ENCODE peak calls at places on chromosome 3, in seven cellular contexts. M, O, H, G, V, U and B are unnamed samples.

GRCh38 chr3:24687646-24688045 is 193.0 kb upstream of the THRB start:
- DNase-seq in V (no peak), M (no peak), U (no peak), O (no peak), H (no peak), G (no peak), B (no peak)

GRCh38 chr3:126880898-126881297 is 102.0 kb upstream of the PLXNA1 start:
- DNase-seq in G (no peak), M (no peak), O (peak), H (no peak), U (no peak), V (no peak), B (no peak)

GRCh38 chr3:155712008-155712407 is 32.9 kb downstream of the PLCH1 start:
- DNase-seq in G (no peak), O (no peak), U (no peak), M (no peak), V (no peak), H (no peak), B (no peak)

GRCh38 chr3:74537164-74537563 is 77.3 kb downstream of the CNTN3 start:
- DNase-seq in U (no peak), M (no peak), O (no peak), G (no peak), H (no peak), V (no peak), B (no peak)

GRCh38 chr3:10845839-10846656 is 30.0 kb downstream of the SLC6A11 start:
- DNase-seq in M (peak), G (no peak), O (no peak), U (no peak), V (no peak), H (no peak), B (no peak)

GRCh38 chr3:105513042-105513441 is 146.3 kb downstream of the ALCAM start:
- DNase-seq in V (no peak), M (no peak), U (no peak), O (no peak), H (no peak), G (no peak), B (peak)

GRCh38 chr3:69710153-69710977 is 28.9 kb upstream of the MITF start:
- DNase-seq in M (no peak), U (no peak), H (no peak), O (no peak), G (no peak), V (no peak), B (peak)

GRCh38 chr3:55247666-55248065 is 239.4 kb downstream of the WNT5A start:
- DNase-seq in G (no peak), O (no peak), M (no peak), H (no peak), V (no peak), U (no peak), B (no peak)

GRCh38 chr3:117750674-117751073 is 1041.1 kb downstream of the TUSC7 start:
- DNase-seq in M (no peak), O (no peak), H (no peak), G (no peak), V (no peak), U (no peak), B (no peak)

GRCh38 chr3:11513817-11514135 is 129.9 kb downstream of the VGLL4 start:
- DNase-seq in H (no peak), O (peak), V (no peak), U (no peak), G (no peak), M (no peak), B (no peak)

GRCh38 chr3:144114767-144115166 is 143.1 kb downstream of the DIPK2A start:
- DNase-seq in H (peak), O (peak), G (no peak), U (no peak), M (no peak), V (no peak), B (peak)

GRCh38 chr3:126216416-126216815 is 36.0 kb upstream of the ALDH1L1 start:
- DNase-seq in H (no peak), G (no peak), O (no peak), M (no peak), U (no peak), V (no peak), B (peak)

GRCh38 chr3:181700168-181701087 is 11.3 kb upstream of the SOX2 start:
- DNase-seq in G (peak), H (peak), O (peak), M (peak), U (peak), V (peak), B (peak)

GRCh38 chr3:55143928-55144671 is 216.2 kb upstream of the LRTM1 start:
- DNase-seq in O (no peak), V (no peak), G (no peak), U (no peak), M (no peak), H (no peak), B (no peak)

GRCh38 chr3:69318410-69318809 is 67.5 kb downstream of the FRMD4B start:
- DNase-seq in U (no peak), O (no peak), V (no peak), G (no peak), M (no peak), H (no peak), B (no peak)

GRCh38 chr3:159672728-159673471 is 315.7 kb upstream of the IL12A start:
- DNase-seq in G (no peak), M (no peak), V (no peak), H (peak), U (no peak), O (no peak), B (no peak)

GRCh38 chr3:188037116-188037718 is 116.7 kb upstream of the LPP start:
- DNase-seq in M (no peak), H (peak), G (no peak), O (no peak), V (peak), U (peak), B (peak)

GRCh38 chr3:132486086-132486485 is 68.8 kb downstream of the DNAJC13 start:
- DNase-seq in H (peak), V (no peak), G (no peak), O (peak), U (no peak), M (no peak), B (no peak)

GRCh38 chr3:51384145-51384729 is 854 bp upstream of the MANF start:
- DNase-seq in U (no peak), M (no peak), V (no peak), H (no peak), O (no peak), G (no peak), B (no peak)

GRCh38 chr3:156536524-156537316 is 18.2 kb downstream of the SSR3 start:
- DNase-seq in H (no peak), M (no peak), G (no peak), V (no peak), U (no peak), O (no peak), B (no peak)